ENCODE peak calls at places on chromosomes 16 and 17, in six cellular contexts. One of them, this sample, is unnamed.

GRCh38 chr17:4588391-4588790 is 4.1 kb downstream of the SMTNL2 start:
- DNase-seq in amniotic epithelial cell: no peak
- DNase-seq in NCI-H2107: no peak
- DNase-seq in SHP77 treated with DMSO at 0.1 percent for 48 hours: no peak
- DNase-seq in pancreas: no peak
- DNase-seq in NCI-H1092 treated with DMSO at 0.1 percent for 48 hours: no peak
- DNase-seq in this sample: no peak

GRCh38 chr17:53792997-53793396 is 29.7 kb upstream of the KIF2B start:
- DNase-seq in amniotic epithelial cell: no peak
- DNase-seq in NCI-H2107: no peak
- DNase-seq in SHP77 treated with DMSO at 0.1 percent for 48 hours: no peak
- DNase-seq in pancreas: no peak
- DNase-seq in NCI-H1092 treated with DMSO at 0.1 percent for 48 hours: no peak
- DNase-seq in this sample: no peak

GRCh38 chr16:74626741-74627416 is 20.0 kb upstream of the GLG1 start:
- DNase-seq in amniotic epithelial cell: peak; percentile 23
- DNase-seq in NCI-H2107: no peak
- DNase-seq in SHP77 treated with DMSO at 0.1 percent for 48 hours: no peak
- DNase-seq in pancreas: no peak
- DNase-seq in NCI-H1092 treated with DMSO at 0.1 percent for 48 hours: no peak
- DNase-seq in this sample: no peak

GRCh38 chr16:66091462-66091861 is 275.0 kb upstream of the CDH5 start:
- DNase-seq in amniotic epithelial cell: peak; percentile 60
- DNase-seq in NCI-H2107: no peak
- DNase-seq in SHP77 treated with DMSO at 0.1 percent for 48 hours: no peak
- DNase-seq in pancreas: no peak
- DNase-seq in NCI-H1092 treated with DMSO at 0.1 percent for 48 hours: no peak
- DNase-seq in this sample: no peak

GRCh38 chr17:292531-293382 is 59.9 kb downstream of the RPH3AL start:
- DNase-seq in amniotic epithelial cell: no peak
- DNase-seq in NCI-H2107: no peak
- DNase-seq in SHP77 treated with DMSO at 0.1 percent for 48 hours: no peak
- DNase-seq in pancreas: peak; percentile 16
- DNase-seq in NCI-H1092 treated with DMSO at 0.1 percent for 48 hours: no peak
- DNase-seq in this sample: no peak

GRCh38 chr16:11005611-11005975 is 61.2 kb downstream of the CLEC16A start:
- DNase-seq in amniotic epithelial cell: peak; percentile 53
- DNase-seq in NCI-H2107: no peak
- DNase-seq in SHP77 treated with DMSO at 0.1 percent for 48 hours: no peak
- DNase-seq in pancreas: no peak
- DNase-seq in NCI-H1092 treated with DMSO at 0.1 percent for 48 hours: no peak
- DNase-seq in this sample: no peak

GRCh38 chr16:64996641-64997040 is 125.2 kb downstream of the CDH11 start:
- DNase-seq in amniotic epithelial cell: no peak
- DNase-seq in NCI-H2107: no peak
- DNase-seq in SHP77 treated with DMSO at 0.1 percent for 48 hours: peak; percentile 62
- DNase-seq in pancreas: no peak
- DNase-seq in NCI-H1092 treated with DMSO at 0.1 percent for 48 hours: peak; percentile 46
- DNase-seq in this sample: no peak

GRCh38 chr17:16158721-16159120 is 56.6 kb downstream of the NCOR1 start:
- DNase-seq in amniotic epithelial cell: peak; percentile 57
- DNase-seq in NCI-H2107: no peak
- DNase-seq in SHP77 treated with DMSO at 0.1 percent for 48 hours: no peak
- DNase-seq in pancreas: no peak
- DNase-seq in NCI-H1092 treated with DMSO at 0.1 percent for 48 hours: no peak
- DNase-seq in this sample: no peak

GRCh38 chr17:49497147-49498036 is 2.3 kb downstream of the NGFR start:
- DNase-seq in amniotic epithelial cell: peak; percentile 16
- DNase-seq in NCI-H2107: peak; percentile 25
- DNase-seq in SHP77 treated with DMSO at 0.1 percent for 48 hours: no peak
- DNase-seq in pancreas: no peak
- DNase-seq in NCI-H1092 treated with DMSO at 0.1 percent for 48 hours: no peak
- DNase-seq in this sample: peak; percentile 52

GRCh38 chr16:30944352-30944751 is 4.5 kb upstream of the ORAI3 start:
- DNase-seq in amniotic epithelial cell: no peak
- DNase-seq in NCI-H2107: no peak
- DNase-seq in SHP77 treated with DMSO at 0.1 percent for 48 hours: no peak
- DNase-seq in pancreas: no peak
- DNase-seq in NCI-H1092 treated with DMSO at 0.1 percent for 48 hours: no peak
- DNase-seq in this sample: no peak

GRCh38 chr17:80036715-80037477 is 454 bp downstream of the CCDC40 start:
- DNase-seq in amniotic epithelial cell: peak; percentile 7
- DNase-seq in NCI-H2107: peak; percentile 23
- DNase-seq in SHP77 treated with DMSO at 0.1 percent for 48 hours: peak; percentile 67
- DNase-seq in pancreas: no peak
- DNase-seq in NCI-H1092 treated with DMSO at 0.1 percent for 48 hours: peak; percentile 90
- DNase-seq in this sample: peak; percentile 58

GRCh38 chr16:56327071-56327928 is 98.0 kb downstream of the AMFR start:
- DNase-seq in amniotic epithelial cell: no peak
- DNase-seq in NCI-H2107: no peak
- DNase-seq in SHP77 treated with DMSO at 0.1 percent for 48 hours: no peak
- DNase-seq in pancreas: no peak
- DNase-seq in NCI-H1092 treated with DMSO at 0.1 percent for 48 hours: no peak
- DNase-seq in this sample: no peak

GRCh38 chr16:87392823-87393679 is 915 bp downstream of the MAP1LC3B start:
- DNase-seq in amniotic epithelial cell: peak; percentile 43
- DNase-seq in NCI-H2107: no peak
- DNase-seq in SHP77 treated with DMSO at 0.1 percent for 48 hours: no peak
- DNase-seq in pancreas: peak; percentile 66
- DNase-seq in NCI-H1092 treated with DMSO at 0.1 percent for 48 hours: peak; percentile 11
- DNase-seq in this sample: peak; percentile 30

GRCh38 chr16:54657058-54657708 is 273.5 kb upstream of the IRX5 start:
- DNase-seq in amniotic epithelial cell: no peak
- DNase-seq in NCI-H2107: no peak
- DNase-seq in SHP77 treated with DMSO at 0.1 percent for 48 hours: no peak
- DNase-seq in pancreas: no peak
- DNase-seq in NCI-H1092 treated with DMSO at 0.1 percent for 48 hours: no peak
- DNase-seq in this sample: no peak

GRCh38 chr17:61139219-61139618 is 260.4 kb upstream of the TBX2 start:
- DNase-seq in amniotic epithelial cell: peak; percentile 83
- DNase-seq in NCI-H2107: no peak
- DNase-seq in SHP77 treated with DMSO at 0.1 percent for 48 hours: no peak
- DNase-seq in pancreas: no peak
- DNase-seq in NCI-H1092 treated with DMSO at 0.1 percent for 48 hours: no peak
- DNase-seq in this sample: no peak